ENCODE peak calls at places on chromosomes 11 and 22, in six cellular contexts. One of them, this sample, is unnamed.

GRCh38 chr11:5123802-5124521 is 14.2 kb downstream of the OR52A5 start:
- DNase-seq in fibroblast of lung: peak
- DNase-seq in astrocyte of the spinal cord: peak
- DNase-seq in left ventricle myocardium inferior: peak
- DNase-seq in body of pancreas: peak
- DNase-seq in cardiac fibroblast: peak
- DNase-seq in this sample: peak

GRCh38 chr22:43205261-43205691 is 18.3 kb upstream of the TTLL12 start:
- DNase-seq in fibroblast of lung: no peak
- DNase-seq in astrocyte of the spinal cord: no peak
- DNase-seq in left ventricle myocardium inferior: no peak
- DNase-seq in body of pancreas: no peak
- DNase-seq in cardiac fibroblast: no peak
- DNase-seq in this sample: no peak

GRCh38 chr22:22168941-22169867 is 75.4 kb upstream of the VPREB1 start:
- DNase-seq in fibroblast of lung: no peak
- DNase-seq in astrocyte of the spinal cord: no peak
- DNase-seq in left ventricle myocardium inferior: no peak
- DNase-seq in body of pancreas: no peak
- DNase-seq in cardiac fibroblast: no peak
- DNase-seq in this sample: no peak

GRCh38 chr11:36469881-36470802 is 39.9 kb downstream of the TRAF6 start:
- DNase-seq in fibroblast of lung: peak
- DNase-seq in astrocyte of the spinal cord: peak
- DNase-seq in left ventricle myocardium inferior: no peak
- DNase-seq in body of pancreas: no peak
- DNase-seq in cardiac fibroblast: peak
- DNase-seq in this sample: no peak

GRCh38 chr11:2580444-2581050 is 119.2 kb downstream of the KCNQ1OT1 start:
- DNase-seq in fibroblast of lung: no peak
- DNase-seq in astrocyte of the spinal cord: no peak
- DNase-seq in left ventricle myocardium inferior: peak
- DNase-seq in body of pancreas: peak
- DNase-seq in cardiac fibroblast: no peak
- DNase-seq in this sample: no peak

GRCh38 chr22:35918466-35918865 is 110.2 kb downstream of the RBFOX2 start:
- DNase-seq in fibroblast of lung: no peak
- DNase-seq in astrocyte of the spinal cord: no peak
- DNase-seq in left ventricle myocardium inferior: no peak
- DNase-seq in body of pancreas: no peak
- DNase-seq in cardiac fibroblast: no peak
- DNase-seq in this sample: no peak

GRCh38 chr22:43464809-43465208 is 53.0 kb downstream of the MPPED1 start:
- DNase-seq in fibroblast of lung: no peak
- DNase-seq in astrocyte of the spinal cord: no peak
- DNase-seq in left ventricle myocardium inferior: no peak
- DNase-seq in body of pancreas: no peak
- DNase-seq in cardiac fibroblast: no peak
- DNase-seq in this sample: no peak

GRCh38 chr11:84408946-84409411 is 1122.8 kb upstream of the CCDC90B start:
- DNase-seq in fibroblast of lung: peak
- DNase-seq in astrocyte of the spinal cord: peak
- DNase-seq in left ventricle myocardium inferior: no peak
- DNase-seq in body of pancreas: no peak
- DNase-seq in cardiac fibroblast: peak
- DNase-seq in this sample: no peak

GRCh38 chr11:1102221-1102971 is 27.7 kb downstream of the MUC2 start:
- DNase-seq in fibroblast of lung: no peak
- DNase-seq in astrocyte of the spinal cord: no peak
- DNase-seq in left ventricle myocardium inferior: no peak
- DNase-seq in body of pancreas: no peak
- DNase-seq in cardiac fibroblast: no peak
- DNase-seq in this sample: no peak

GRCh38 chr11:116641561-116642045 is 131.2 kb downstream of the BUD13 start:
- DNase-seq in fibroblast of lung: peak
- DNase-seq in astrocyte of the spinal cord: peak
- DNase-seq in left ventricle myocardium inferior: peak
- DNase-seq in body of pancreas: peak
- DNase-seq in cardiac fibroblast: peak
- DNase-seq in this sample: no peak

GRCh38 chr11:31173926-31174680 is 195.4 kb downstream of the DCDC1 start:
- DNase-seq in fibroblast of lung: no peak
- DNase-seq in astrocyte of the spinal cord: no peak
- DNase-seq in left ventricle myocardium inferior: no peak
- DNase-seq in body of pancreas: no peak
- DNase-seq in cardiac fibroblast: no peak
- DNase-seq in this sample: no peak

GRCh38 chr22:46367707-46368191 is 32.2 kb downstream of the TRMU start:
- DNase-seq in fibroblast of lung: peak
- DNase-seq in astrocyte of the spinal cord: peak
- DNase-seq in left ventricle myocardium inferior: peak
- DNase-seq in body of pancreas: peak
- DNase-seq in cardiac fibroblast: peak
- DNase-seq in this sample: peak

GRCh38 chr11:46480909-46481308 is 89.3 kb upstream of the CHRM4 start:
- DNase-seq in fibroblast of lung: no peak
- DNase-seq in astrocyte of the spinal cord: no peak
- DNase-seq in left ventricle myocardium inferior: no peak
- DNase-seq in body of pancreas: no peak
- DNase-seq in cardiac fibroblast: no peak
- DNase-seq in this sample: no peak

GRCh38 chr22:43136255-43136654 is 6.9 kb downstream of the MCAT start:
- DNase-seq in fibroblast of lung: peak
- DNase-seq in astrocyte of the spinal cord: peak
- DNase-seq in left ventricle myocardium inferior: peak
- DNase-seq in body of pancreas: no peak
- DNase-seq in cardiac fibroblast: peak
- DNase-seq in this sample: no peak

GRCh38 chr11:102640946-102641345 is 15.8 kb upstream of the MMP20 start:
- DNase-seq in fibroblast of lung: no peak
- DNase-seq in astrocyte of the spinal cord: no peak
- DNase-seq in left ventricle myocardium inferior: no peak
- DNase-seq in body of pancreas: no peak
- DNase-seq in cardiac fibroblast: no peak
- DNase-seq in this sample: no peak

GRCh38 chr11:31958086-31958735 is 132.7 kb upstream of the RCN1 start:
- DNase-seq in fibroblast of lung: peak
- DNase-seq in astrocyte of the spinal cord: peak
- DNase-seq in left ventricle myocardium inferior: peak
- DNase-seq in body of pancreas: peak
- DNase-seq in cardiac fibroblast: peak
- DNase-seq in this sample: no peak

GRCh38 chr11:12200359-12201015 is 90.1 kb downstream of the MICAL2 start:
- DNase-seq in fibroblast of lung: peak
- DNase-seq in astrocyte of the spinal cord: peak
- DNase-seq in left ventricle myocardium inferior: peak
- DNase-seq in body of pancreas: peak
- DNase-seq in cardiac fibroblast: peak
- DNase-seq in this sample: no peak
- TF ChIP-seq CTCF in fibroblast of lung: no peak
- TF ChIP-seq CTCF in astrocyte of the spinal cord: no peak
- TF ChIP-seq CTCF in left ventricle myocardium inferior: no peak
- TF ChIP-seq CTCF in body of pancreas: no peak
- TF ChIP-seq CTCF in cardiac fibroblast: no peak
- TF ChIP-seq CTCF in this sample: no peak

GRCh38 chr22:39153220-39153860 is 860 bp upstream of the CBX7 start:
- DNase-seq in fibroblast of lung: no peak
- DNase-seq in astrocyte of the spinal cord: no peak
- DNase-seq in left ventricle myocardium inferior: no peak
- DNase-seq in body of pancreas: no peak
- DNase-seq in cardiac fibroblast: no peak
- DNase-seq in this sample: no peak
- H3K4me3 ChIP-seq in fibroblast of lung: peak
- H3K4me3 ChIP-seq in astrocyte of the spinal cord: peak
- H3K4me3 ChIP-seq in left ventricle myocardium inferior: peak
- H3K4me3 ChIP-seq in body of pancreas: peak
- H3K4me3 ChIP-seq in cardiac fibroblast: peak
- H3K4me3 ChIP-seq in this sample: peak

GRCh38 chr11:47914743-47915142 is 65.6 kb upstream of the PTPRJ start:
- DNase-seq in fibroblast of lung: peak
- DNase-seq in astrocyte of the spinal cord: no peak
- DNase-seq in left ventricle myocardium inferior: no peak
- DNase-seq in body of pancreas: no peak
- DNase-seq in cardiac fibroblast: no peak
- DNase-seq in this sample: no peak
- TF ChIP-seq CTCF in fibroblast of lung: no peak
- TF ChIP-seq CTCF in astrocyte of the spinal cord: no peak
- TF ChIP-seq CTCF in left ventricle myocardium inferior: no peak
- TF ChIP-seq CTCF in body of pancreas: no peak
- TF ChIP-seq CTCF in cardiac fibroblast: no peak
- TF ChIP-seq CTCF in this sample: no peak

GRCh38 chr11:121930004-121930965 is 185.7 kb downstream of the BLID start:
- DNase-seq in fibroblast of lung: peak
- DNase-seq in astrocyte of the spinal cord: peak
- DNase-seq in left ventricle myocardium inferior: no peak
- DNase-seq in body of pancreas: no peak
- DNase-seq in cardiac fibroblast: peak
- DNase-seq in this sample: peak
- H3K4me3 ChIP-seq in fibroblast of lung: peak
- H3K4me3 ChIP-seq in astrocyte of the spinal cord: peak
- H3K4me3 ChIP-seq in left ventricle myocardium inferior: peak
- H3K4me3 ChIP-seq in body of pancreas: no peak
- H3K4me3 ChIP-seq in cardiac fibroblast: no peak
- H3K4me3 ChIP-seq in this sample: no peak

This sample was measured in GM12864.